ENCODE peak calls at places on chromosomes 7 and 10, in five cellular contexts. A is NCI-H2081 treated with DMSO at 0.1 percent for 48 hours, E is BJ, N is colonic mucosa, G is Calu3. L is an unnamed sample.

GRCh38 chr7:130037703-130038102 is 13.5 kb downstream of the ZC3HC1 start:
- DNase-seq in E (no peak), N (no peak), A (no peak), G (no peak), L (no peak)

GRCh38 chr7:132030161-132030568 is 473.7 kb upstream of the PODXL start:
- DNase-seq in E (no peak), A (no peak), N (peak), G (peak), L (no peak)

GRCh38 chr7:138752568-138753518 is 45.0 kb upstream of the TMEM213 start:
- DNase-seq in G (peak), N (peak), A (no peak), E (no peak), L (no peak)

GRCh38 chr10:101214446-101215396 is 14.5 kb downstream of the LBX1 start:
- DNase-seq in N (peak), A (no peak), E (no peak), G (peak), L (no peak)

GRCh38 chr7:135620980-135621850 is 41.1 kb upstream of the STMP1 start:
- DNase-seq in N (peak), E (peak), G (peak), A (peak), L (peak)

GRCh38 chr10:52617346-52617745 is 155.2 kb downstream of the MBL2 start:
- DNase-seq in N (no peak), A (no peak), G (no peak), E (no peak), L (no peak)

GRCh38 chr10:3090914-3091313 is 23.6 kb downstream of the PFKP start:
- DNase-seq in N (peak), E (no peak), G (peak), A (no peak), L (no peak)

GRCh38 chr7:114100810-114101209 is 182.0 kb upstream of the PPP1R3A start:
- DNase-seq in N (no peak), A (no peak), E (no peak), G (no peak), L (no peak)

GRCh38 chr10:10313099-10313875 is 704.4 kb upstream of the CELF2 start:
- DNase-seq in A (no peak), G (no peak), N (no peak), E (no peak), L (no peak)

GRCh38 chr7:102450242-102450641 is 14.4 kb downstream of the ALKBH4 start:
- DNase-seq in A (no peak), G (peak), E (no peak), N (no peak), L (no peak)

GRCh38 chr7:55438765-55439525 is 73.8 kb downstream of the LANCL2 start:
- DNase-seq in N (peak), A (peak), E (no peak), G (peak), L (no peak)

GRCh38 chr10:97540669-97541500 is 31.7 kb upstream of the ANKRD2 start:
- DNase-seq in N (no peak), G (no peak), E (no peak), A (no peak), L (no peak)

GRCh38 chr7:142875456-142875855 is 10.1 kb downstream of the TRPV6 start:
- DNase-seq in E (no peak), A (no peak), N (no peak), G (no peak), L (no peak)

GRCh38 chr7:100400656-100401055 is 27.4 kb downstream of the PILRA start:
- DNase-seq in G (no peak), A (no peak), N (no peak), E (no peak), L (no peak)

GRCh38 chr10:7550038-7550437 is 116.7 kb downstream of the ITIH5 start:
- DNase-seq in G (no peak), A (no peak), E (no peak), N (no peak), L (no peak)

GRCh38 chr10:96814264-96814663 is 17.8 kb upstream of the LCOR start:
- DNase-seq in E (peak), G (no peak), A (no peak), N (no peak), L (peak)

GRCh38 chr10:124827474-124827873 is 25.9 kb downstream of the ABRAXAS2 start:
- DNase-seq in N (no peak), E (no peak), A (no peak), G (peak), L (no peak)

GRCh38 chr7:81802251-81802650 is 32.4 kb upstream of the HGF start:
- DNase-seq in A (no peak), E (no peak), N (no peak), G (no peak), L (no peak)

GRCh38 chr10:95866448-95866842 is 41.3 kb upstream of the CC2D2B start:
- DNase-seq in A (no peak), G (no peak), E (no peak), N (no peak), L (no peak)

GRCh38 chr10:47160967-47161366 is 139.0 kb upstream of the GDF10 start:
- DNase-seq in E (no peak), A (no peak), N (no peak), G (no peak), L (no peak)

GRCh38 chr7:101164071-101164840 is 1.1 kb downstream of the VGF start:
- DNase-seq in N (no peak), E (no peak), G (peak), A (no peak), L (no peak)

GRCh38 chr7:2281556-2281955 is 32.7 kb downstream of the SNX8 start:
- DNase-seq in G (no peak), N (no peak), E (no peak), A (no peak), L (no peak)

GRCh38 chr10:125162181-125162906 is 2.0 kb upstream of the CTBP2 start:
- DNase-seq in G (no peak), A (no peak), E (no peak), N (peak), L (no peak)

GRCh38 chr10:103602028-103602851 is 108.7 kb downstream of the NEURL1 start:
- DNase-seq in A (no peak), E (no peak), N (no peak), G (no peak), L (no peak)

GRCh38 chr7:3229904-3230470 is 71.1 kb upstream of the SDK1 start:
- DNase-seq in E (no peak), G (no peak), N (no peak), A (no peak), L (no peak)

GRCh38 chr7:120738816-120739215 is 119.1 kb downstream of the TSPAN12 start:
- DNase-seq in E (no peak), G (no peak), N (no peak), A (no peak), L (no peak)

GRCh38 chr10:92239600-92240288 is 51.1 kb downstream of the CPEB3 start:
- DNase-seq in E (no peak), N (peak), G (peak), A (no peak), L (no peak)

GRCh38 chr10:26703974-26704373 is 6.5 kb downstream of the PDSS1 start:
- DNase-seq in G (no peak), E (no peak), A (no peak), N (no peak), L (no peak)

GRCh38 chr7:29287366-29287765 is 92.8 kb downstream of the CHN2 start:
- DNase-seq in G (peak), E (no peak), N (no peak), A (no peak), L (peak)